ENCODE peak calls at places on chromosome 20, in seven cellular contexts. One of them, this sample, is unnamed.
A peak's percentile ranks its signal among the peaks of the same experiment; 100 is the strongest.

GRCh38 chr20:51906694-51907093 is 104.4 kb upstream of the SALL4 start:
- DNase-seq in mucosa of descending colon: no peak
- DNase-seq in fibroblast of lung: no peak
- DNase-seq in astrocyte: no peak
- DNase-seq in sigmoid colon: no peak
- DNase-seq in pancreas: no peak
- DNase-seq in HL-60: no peak
- DNase-seq in this sample: no peak

GRCh38 chr20:63166423-63167020 is 49.4 kb downstream of the YTHDF1 start:
- DNase-seq in mucosa of descending colon: no peak
- DNase-seq in fibroblast of lung: no peak
- DNase-seq in astrocyte: no peak
- DNase-seq in sigmoid colon: no peak
- DNase-seq in pancreas: no peak
- DNase-seq in HL-60: no peak
- DNase-seq in this sample: no peak

GRCh38 chr20:36604952-36605308 is 649 bp upstream of the RAB5IF start:
- DNase-seq in mucosa of descending colon: peak; percentile 64
- DNase-seq in fibroblast of lung: no peak
- DNase-seq in astrocyte: no peak
- DNase-seq in sigmoid colon: peak; percentile 77
- DNase-seq in pancreas: peak; percentile 43
- DNase-seq in HL-60: no peak
- DNase-seq in this sample: peak; percentile 70

GRCh38 chr20:59004763-59005522 is 2.1 kb downstream of the CTSZ start:
- DNase-seq in mucosa of descending colon: peak; percentile 83
- DNase-seq in fibroblast of lung: no peak
- DNase-seq in astrocyte: no peak
- DNase-seq in sigmoid colon: peak; percentile 78
- DNase-seq in pancreas: no peak
- DNase-seq in HL-60: peak; percentile 83
- DNase-seq in this sample: peak; percentile 87

GRCh38 chr20:33474963-33475362 is 14.9 kb upstream of the CBFA2T2 start:
- DNase-seq in mucosa of descending colon: no peak
- DNase-seq in fibroblast of lung: no peak
- DNase-seq in astrocyte: no peak
- DNase-seq in sigmoid colon: no peak
- DNase-seq in pancreas: no peak
- DNase-seq in HL-60: no peak
- DNase-seq in this sample: no peak

GRCh38 chr20:8154636-8155035 is 22.6 kb downstream of the PLCB1 start:
- DNase-seq in mucosa of descending colon: no peak
- DNase-seq in fibroblast of lung: no peak
- DNase-seq in astrocyte: no peak
- DNase-seq in sigmoid colon: no peak
- DNase-seq in pancreas: no peak
- DNase-seq in HL-60: no peak
- DNase-seq in this sample: no peak

GRCh38 chr20:36728986-36729385 is 16.9 kb downstream of the NDRG3 start:
- DNase-seq in mucosa of descending colon: no peak
- DNase-seq in fibroblast of lung: peak; percentile 48
- DNase-seq in astrocyte: peak; percentile 30
- DNase-seq in sigmoid colon: no peak
- DNase-seq in pancreas: no peak
- DNase-seq in HL-60: no peak
- DNase-seq in this sample: no peak

GRCh38 chr20:50358959-50359358 is 151.2 kb upstream of the PTPN1 start:
- DNase-seq in mucosa of descending colon: no peak
- DNase-seq in fibroblast of lung: no peak
- DNase-seq in astrocyte: no peak
- DNase-seq in sigmoid colon: peak; percentile 53
- DNase-seq in pancreas: no peak
- DNase-seq in HL-60: no peak
- DNase-seq in this sample: no peak

GRCh38 chr20:21622097-21622496 is 83.4 kb upstream of the PAX1 start:
- DNase-seq in mucosa of descending colon: no peak
- DNase-seq in fibroblast of lung: no peak
- DNase-seq in astrocyte: no peak
- DNase-seq in sigmoid colon: no peak
- DNase-seq in pancreas: no peak
- DNase-seq in HL-60: no peak
- DNase-seq in this sample: no peak

GRCh38 chr20:23414526-23415188 is 6.6 kb downstream of the NAPB start:
- DNase-seq in mucosa of descending colon: no peak
- DNase-seq in fibroblast of lung: no peak
- DNase-seq in astrocyte: no peak
- DNase-seq in sigmoid colon: no peak
- DNase-seq in pancreas: no peak
- DNase-seq in HL-60: no peak
- DNase-seq in this sample: no peak

GRCh38 chr20:14449323-14449722 is 111.9 kb upstream of the FLRT3 start:
- DNase-seq in mucosa of descending colon: no peak
- DNase-seq in fibroblast of lung: no peak
- DNase-seq in astrocyte: no peak
- DNase-seq in sigmoid colon: no peak
- DNase-seq in pancreas: no peak
- DNase-seq in HL-60: no peak
- DNase-seq in this sample: no peak

GRCh38 chr20:61436268-61436667 is 184.2 kb downstream of the CDH4 start:
- DNase-seq in mucosa of descending colon: no peak
- DNase-seq in fibroblast of lung: peak; percentile 88
- DNase-seq in astrocyte: peak; percentile 83
- DNase-seq in sigmoid colon: no peak
- DNase-seq in pancreas: no peak
- DNase-seq in HL-60: no peak
- DNase-seq in this sample: peak; percentile 19

GRCh38 chr20:64238851-64239387 is 16.6 kb upstream of the PCMTD2 start:
- DNase-seq in mucosa of descending colon: no peak
- DNase-seq in fibroblast of lung: no peak
- DNase-seq in astrocyte: no peak
- DNase-seq in sigmoid colon: peak; percentile 60
- DNase-seq in pancreas: no peak
- DNase-seq in HL-60: no peak
- DNase-seq in this sample: peak; percentile 40
- TF ChIP-seq CTCF in mucosa of descending colon: no peak
- TF ChIP-seq CTCF in fibroblast of lung: no peak
- TF ChIP-seq CTCF in astrocyte: no peak
- TF ChIP-seq CTCF in sigmoid colon: no peak
- TF ChIP-seq CTCF in pancreas: no peak
- TF ChIP-seq CTCF in HL-60: no peak
- TF ChIP-seq CTCF in this sample: no peak

GRCh38 chr20:54491443-54491842 is 16.1 kb downstream of the DOK5 start:
- DNase-seq in mucosa of descending colon: no peak
- DNase-seq in fibroblast of lung: no peak
- DNase-seq in astrocyte: no peak
- DNase-seq in sigmoid colon: no peak
- DNase-seq in pancreas: no peak
- DNase-seq in HL-60: no peak
- DNase-seq in this sample: no peak
- H3K4me3 ChIP-seq in mucosa of descending colon: no peak overlapping the region
- H3K4me3 ChIP-seq in fibroblast of lung: no peak overlapping the region
- H3K4me3 ChIP-seq in astrocyte: no peak overlapping the region
- H3K4me3 ChIP-seq in sigmoid colon: no peak overlapping the region
- H3K4me3 ChIP-seq in pancreas: no peak overlapping the region
- H3K4me3 ChIP-seq in HL-60: no peak overlapping the region
- H3K4me3 ChIP-seq in this sample: no peak overlapping the region

DNA sequence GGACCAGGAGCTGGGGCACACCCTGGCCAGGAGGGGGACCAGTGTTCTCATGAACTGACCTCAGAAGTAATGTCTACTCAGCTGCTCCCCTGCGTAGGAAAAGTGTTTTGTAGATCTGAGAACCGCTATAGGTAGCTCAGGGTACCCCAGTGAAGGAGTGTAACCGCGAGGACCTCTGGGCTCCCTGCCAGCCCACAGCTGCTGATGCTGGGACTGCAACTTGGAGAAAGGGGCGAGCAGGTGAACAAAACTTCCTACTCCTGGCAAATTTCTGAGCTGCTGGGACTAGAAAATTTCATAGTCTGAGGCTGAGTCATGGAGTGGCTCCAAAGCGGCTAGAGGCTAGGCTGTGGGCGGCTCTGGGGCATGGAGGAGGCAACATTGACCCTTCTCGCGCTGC is 51.9 kb downstream of the PYGB start:
- DNase-seq in mucosa of descending colon: no peak
- DNase-seq in fibroblast of lung: peak; percentile 63
- DNase-seq in astrocyte: peak; percentile 47
- DNase-seq in sigmoid colon: no peak
- DNase-seq in pancreas: no peak
- DNase-seq in HL-60: no peak
- DNase-seq in this sample: no peak
- TF ChIP-seq CTCF in mucosa of descending colon: no peak
- TF ChIP-seq CTCF in fibroblast of lung: no peak
- TF ChIP-seq CTCF in astrocyte: no peak
- TF ChIP-seq CTCF in sigmoid colon: no peak
- TF ChIP-seq CTCF in pancreas: no peak
- TF ChIP-seq CTCF in HL-60: no peak
- TF ChIP-seq CTCF in this sample: no peak

GRCh38 chr20:25249198-25249931 is 1.5 kb downstream of the PYGB start:
- DNase-seq in mucosa of descending colon: no peak
- DNase-seq in fibroblast of lung: peak; percentile 25
- DNase-seq in astrocyte: no peak
- DNase-seq in sigmoid colon: no peak
- DNase-seq in pancreas: no peak
- DNase-seq in HL-60: no peak
- DNase-seq in this sample: no peak

GRCh38 chr20:25251558-25251957 is 3.7 kb downstream of the PYGB start:
- DNase-seq in mucosa of descending colon: no peak
- DNase-seq in fibroblast of lung: no peak
- DNase-seq in astrocyte: no peak
- DNase-seq in sigmoid colon: no peak
- DNase-seq in pancreas: no peak
- DNase-seq in HL-60: no peak
- DNase-seq in this sample: no peak

GRCh38 chr20:25250508-25250907 is 2.6 kb downstream of the PYGB start:
- DNase-seq in mucosa of descending colon: no peak
- DNase-seq in fibroblast of lung: peak; percentile 45
- DNase-seq in astrocyte: no peak
- DNase-seq in sigmoid colon: no peak
- DNase-seq in pancreas: no peak
- DNase-seq in HL-60: no peak
- DNase-seq in this sample: no peak

GRCh38 chr20:25252226-25252625 is 4.3 kb downstream of the PYGB start:
- DNase-seq in mucosa of descending colon: peak; percentile 51
- DNase-seq in fibroblast of lung: no peak
- DNase-seq in astrocyte: no peak
- DNase-seq in sigmoid colon: no peak
- DNase-seq in pancreas: no peak
- DNase-seq in HL-60: no peak
- DNase-seq in this sample: no peak

DNA sequence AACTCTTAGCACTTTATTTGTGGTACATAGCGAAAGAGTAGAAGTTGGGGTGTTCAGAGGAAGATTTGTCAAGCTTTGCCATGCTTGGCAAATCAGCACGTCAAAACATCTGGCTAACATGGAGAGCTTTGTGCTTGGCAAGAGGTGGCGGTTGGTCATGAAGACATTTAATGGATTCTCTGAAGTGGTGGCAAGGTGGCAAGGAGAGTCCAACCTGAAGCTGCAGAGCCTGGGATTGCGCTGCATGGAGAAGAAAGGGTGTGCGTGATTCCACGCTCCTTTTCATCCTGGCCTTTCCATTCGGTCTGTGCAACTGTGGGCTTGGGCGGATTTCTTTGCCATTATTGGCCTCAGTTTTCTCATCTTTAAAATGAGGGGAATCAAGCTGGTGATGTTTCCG is 3.1 kb downstream of the PYGB start:
- DNase-seq in mucosa of descending colon: no peak
- DNase-seq in fibroblast of lung: no peak
- DNase-seq in astrocyte: no peak
- DNase-seq in sigmoid colon: no peak
- DNase-seq in pancreas: no peak
- DNase-seq in HL-60: no peak
- DNase-seq in this sample: no peak
- H3K4me3 ChIP-seq in mucosa of descending colon: no peak overlapping the region
- H3K4me3 ChIP-seq in fibroblast of lung: no peak overlapping the region
- H3K4me3 ChIP-seq in astrocyte: peak overlapping the region; percentile 40
- H3K4me3 ChIP-seq in sigmoid colon: peak overlapping the region; percentile 87
- H3K4me3 ChIP-seq in pancreas: no peak overlapping the region
- H3K4me3 ChIP-seq in HL-60: no peak overlapping the region
- H3K4me3 ChIP-seq in this sample: no peak overlapping the region

DNA sequence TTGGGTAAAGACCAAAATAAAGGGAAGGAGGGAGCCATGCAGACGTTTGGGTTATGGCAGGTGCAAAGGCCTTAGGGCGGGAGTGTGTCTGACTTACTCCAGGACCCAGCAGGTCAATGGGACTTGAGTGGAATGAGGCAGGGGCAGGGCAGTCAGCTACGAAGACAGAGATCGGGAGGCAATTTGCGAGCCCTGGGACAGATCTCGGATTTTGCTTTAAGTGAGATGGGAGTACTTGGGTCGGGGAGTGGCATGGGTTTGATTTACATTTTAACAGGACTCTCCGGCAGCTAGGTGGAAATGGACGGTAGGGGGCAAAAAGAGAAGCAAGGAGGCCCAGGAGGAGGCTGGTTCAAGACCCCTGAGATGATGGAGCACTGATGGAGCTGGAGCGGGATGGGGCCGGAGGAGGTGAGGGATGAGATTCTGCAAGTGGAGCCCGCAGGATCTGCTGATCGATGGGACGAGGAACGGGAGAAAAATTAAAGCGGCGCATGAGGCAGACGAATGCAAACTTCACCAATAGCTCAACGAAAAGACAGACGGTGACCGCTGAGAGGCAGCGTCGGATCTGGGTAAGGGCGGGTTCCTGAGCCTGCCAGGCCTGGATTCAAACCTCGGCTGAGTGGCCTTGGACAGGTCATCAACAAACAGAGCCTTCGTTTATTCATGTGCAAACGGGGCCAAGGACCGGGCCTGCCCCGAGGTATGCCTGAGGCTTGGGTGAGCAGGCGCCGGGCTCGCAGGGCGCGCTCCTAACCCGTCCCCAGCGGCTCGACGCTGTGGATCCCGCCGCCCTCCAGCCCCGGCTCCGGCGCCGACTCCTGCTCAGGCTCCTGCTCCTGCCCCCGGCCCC is 774 bp upstream of the RBCK1 start:
- DNase-seq in mucosa of descending colon: peak; percentile 85
- DNase-seq in fibroblast of lung: peak; percentile 71
- DNase-seq in astrocyte: peak; percentile 51
- DNase-seq in sigmoid colon: peak; percentile 89
- DNase-seq in pancreas: peak; percentile 89
- DNase-seq in HL-60: peak; percentile 63
- DNase-seq in this sample: peak; percentile 91
- TF ChIP-seq CTCF in mucosa of descending colon: peak; percentile 5
- TF ChIP-seq CTCF in fibroblast of lung: no peak
- TF ChIP-seq CTCF in astrocyte: peak; percentile 17
- TF ChIP-seq CTCF in sigmoid colon: peak; percentile 19
- TF ChIP-seq CTCF in pancreas: no peak
- TF ChIP-seq CTCF in HL-60: peak; percentile 8
- TF ChIP-seq CTCF in this sample: peak; percentile 27

This sample was measured in upper lobe of right lung.